ENCODE peak calls at places on chromosomes 13 and 19, in five cellular contexts. N, K, Q, F and L are unnamed samples.

GRCh38 chr19:42132030-42132628 is at the start of gene POU2F2:
- DNase-seq in N (no peak), K (no peak), Q (no peak), F (peak), L (no peak)

GRCh38 chr13:113637262-113638160 is 20.5 kb downstream of the ATP4B start:
- DNase-seq in N (no peak), K (no peak), Q (no peak), F (no peak), L (no peak)

GRCh38 chr19:48760514-48761221 is 5.3 kb downstream of the FGF21 start:
- DNase-seq in N (peak), K (no peak), Q (no peak), F (no peak), L (peak)

GRCh38 chr19:5452594-5453565 is 2.3 kb upstream of the ZNRF4 start:
- DNase-seq in N (peak), K (no peak), Q (peak), F (peak), L (no peak)

GRCh38 chr19:31826325-31826724 is 477.1 kb upstream of the TSHZ3 start:
- DNase-seq in N (no peak), K (no peak), Q (no peak), F (no peak), L (no peak)

GRCh38 chr13:112966776-112967175 is 2.2 kb upstream of the MCF2L start:
- DNase-seq in N (no peak), K (no peak), Q (no peak), F (no peak), L (no peak)

GRCh38 chr19:47323872-47324271 is 8.1 kb upstream of the C5AR2 start:
- DNase-seq in N (no peak), K (no peak), Q (peak), F (no peak), L (no peak)

GRCh38 chr19:54620464-54620863 is 9.8 kb upstream of the LILRB1 start:
- DNase-seq in N (no peak), K (no peak), Q (no peak), F (no peak), L (no peak)

GRCh38 chr19:37718357-37718756 is 1.2 kb downstream of the ZNF607 start:
- DNase-seq in N (peak), K (no peak), Q (peak), F (peak), L (no peak)
- TF ChIP-seq GABPA in N (no peak), K (no peak), Q (no peak), F (no peak), L (no peak)

GRCh38 chr13:51759240-51759639 is 44.7 kb downstream of the DHRS12 start:
- DNase-seq in N (no peak), K (no peak), Q (no peak), F (no peak), L (no peak)

GRCh38 chr13:51763486-51763885 is 40.5 kb downstream of the DHRS12 start:
- DNase-seq in N (no peak), K (no peak), Q (no peak), F (no peak), L (no peak)

GRCh38 chr13:51761638-51762350 is 42.2 kb downstream of the DHRS12 start:
- DNase-seq in N (no peak), K (no peak), Q (no peak), F (no peak), L (no peak)

GRCh38 chr13:51758691-51759090 is 45.3 kb downstream of the DHRS12 start:
- DNase-seq in N (no peak), K (no peak), Q (no peak), F (no peak), L (no peak)

DNA sequence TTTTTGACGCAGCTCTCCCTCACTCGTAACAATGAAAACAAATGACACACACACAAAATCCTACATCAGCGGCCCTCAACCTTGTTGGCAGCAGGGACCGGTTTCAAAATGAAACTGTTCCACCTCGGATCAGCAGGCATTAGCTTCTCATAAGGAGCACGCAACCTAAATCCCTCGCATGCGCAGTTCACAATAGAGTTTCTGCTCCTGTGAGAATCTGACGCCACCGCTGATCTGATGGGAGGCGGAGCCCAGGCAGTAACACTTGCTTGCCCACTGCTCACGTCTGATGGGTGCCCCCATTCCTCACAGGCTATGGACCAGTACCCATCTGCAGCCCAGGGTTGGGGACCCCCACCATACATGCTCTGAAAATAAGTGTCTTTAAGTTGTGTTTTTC is 43.4 kb downstream of the DHRS12 start:
- DNase-seq in N (no peak), K (no peak), Q (no peak), F (no peak), L (no peak)
- TF ChIP-seq POLR2AphosphoS5 in N (no peak), K (no peak), Q (no peak), F (no peak), L (no peak)

DNA sequence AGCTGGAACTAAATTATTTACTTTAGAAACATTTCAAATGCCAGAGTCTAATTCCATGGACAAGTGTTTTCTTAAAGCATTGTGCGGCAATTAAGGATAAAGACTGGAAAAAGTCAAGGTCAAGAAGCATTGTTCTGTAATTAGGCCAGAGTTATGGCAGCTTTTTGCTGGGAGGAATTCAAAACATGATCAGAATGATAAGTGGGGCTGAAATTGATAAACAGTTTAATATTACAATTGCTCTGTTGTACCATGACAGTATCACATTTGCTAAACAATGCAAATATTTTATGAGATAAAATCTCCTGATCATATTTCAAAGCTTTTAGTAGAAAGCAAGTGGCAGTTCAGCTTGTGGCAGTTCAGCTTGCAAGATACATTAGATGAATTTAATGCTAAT is 513.7 kb downstream of the GPC6 start:
- DNase-seq in N (no peak), K (no peak), Q (peak), F (no peak), L (no peak)
- TF ChIP-seq CTCF in N (no peak), K (no peak), Q (no peak), F (no peak), L (no peak)

GRCh38 chr19:18194554-18195238 is 1.7 kb downstream of the MPV17L2 start:
- DNase-seq in N (no peak), K (no peak), Q (peak), F (peak), L (peak)
- TF ChIP-seq GABPA in N (no peak), K (no peak), Q (no peak), F (no peak), L (no peak)

GRCh38 chr13:91349992-91350911 is 2.8 kb downstream of the MIR17HG start:
- DNase-seq in N (no peak), K (no peak), Q (no peak), F (peak), L (peak)

GRCh38 chr13:91346848-91347211 is 657 bp upstream of the MIR17HG start:
- DNase-seq in N (no peak), K (no peak), Q (peak), F (peak), L (peak)

GRCh38 chr13:91347996-91348905 is 764 bp downstream of the MIR17HG start:
- DNase-seq in N (no peak), K (no peak), Q (no peak), F (peak), L (peak)

GRCh38 chr13:91347212-91347995 is at the start of gene MIR17HG:
- DNase-seq in N (peak), K (peak), Q (peak), F (peak), L (peak)

GRCh38 chr13:91348906-91349435 is 1.5 kb downstream of the MIR17HG start:
- DNase-seq in N (peak), K (no peak), Q (peak), F (peak), L (peak)
- TF ChIP-seq POLR2AphosphoS5 in N (peak), K (peak), Q (no peak), F (no peak), L (peak)

GRCh38 chr13:101523154-101523669 is 70.7 kb downstream of the ITGBL1 start:
- DNase-seq in N (no peak), K (no peak), Q (no peak), F (no peak), L (no peak)
- TF ChIP-seq CTCF in N (no peak), K (no peak), Q (no peak), F (no peak), L (no peak)

GRCh38 chr13:48990900-48991299 is 15.2 kb downstream of the FNDC3A start:
- DNase-seq in N (no peak), K (no peak), Q (no peak), F (no peak), L (no peak)

GRCh38 chr13:48993150-48993549 is 17.4 kb downstream of the FNDC3A start:
- DNase-seq in N (no peak), K (no peak), Q (no peak), F (no peak), L (no peak)

GRCh38 chr13:48998893-48999292 is 23.2 kb downstream of the FNDC3A start:
- DNase-seq in N (no peak), K (no peak), Q (no peak), F (no peak), L (no peak)

GRCh38 chr13:49000247-49000646 is 24.5 kb downstream of the FNDC3A start:
- DNase-seq in N (no peak), K (no peak), Q (no peak), F (no peak), L (no peak)

GRCh38 chr13:48994731-48995130 is 19.0 kb downstream of the FNDC3A start:
- DNase-seq in N (peak), K (no peak), Q (no peak), F (no peak), L (no peak)
- TF ChIP-seq GABPA in N (no peak), K (no peak), Q (no peak), F (no peak), L (no peak)

GRCh38 chr13:75482820-75483079 is 781 bp upstream of the TBC1D4 start:
- DNase-seq in N (no peak), K (no peak), Q (no peak), F (no peak), L (no peak)

GRCh38 chr13:75482070-75482819 is at the start of gene TBC1D4:
- DNase-seq in N (peak), K (peak), Q (peak), F (peak), L (peak)

GRCh38 chr13:75479102-75479501 is 2.9 kb downstream of the TBC1D4 start:
- DNase-seq in N (no peak), K (no peak), Q (no peak), F (no peak), L (no peak)

GRCh38 chr13:75481176-75482069 is 546 bp downstream of the TBC1D4 start:
- DNase-seq in N (no peak), K (no peak), Q (peak), F (peak), L (no peak)

GRCh38 chr13:75480691-75481175 is 1.2 kb downstream of the TBC1D4 start:
- DNase-seq in N (peak), K (no peak), Q (peak), F (peak), L (no peak)
- TF ChIP-seq POLR2AphosphoS5 in N (peak), K (no peak), Q (no peak), F (no peak), L (peak)

GRCh38 chr13:87274209-87274819 is 396.9 kb upstream of the SLITRK5 start:
- DNase-seq in N (peak), K (no peak), Q (peak), F (peak), L (peak)
- TF ChIP-seq CTCF in N (peak), K (peak), Q (peak), F (peak), L (peak)